ENCODE peak calls at places on chromosomes 6 and 20, in five cellular contexts. A is NCI-H1092; R is activated CD4-positive, alpha-beta T cell treated with anti-CD3 and anti-CD28 coated beads for 24 hours; L is Caki2; I is fibroblast of mammary gland. Y is an unnamed sample.

GRCh38 chr6:116251568-116252384 is 2.1 kb downstream of the TSPYL4 start:
- DNase-seq in A (no peak), R (no peak), L (no peak), I (peak; percentile 49), Y (no peak)

GRCh38 chr6:105757512-105758200 is 328.5 kb upstream of the PRDM1 start:
- DNase-seq in A (no peak), R (no peak), L (no peak), I (no peak), Y (no peak)

GRCh38 chr6:135575629-135576028 is 78.1 kb upstream of the AHI1 start:
- DNase-seq in A (no peak), R (no peak), L (no peak), I (no peak), Y (no peak)

GRCh38 chr6:70338775-70339174 is 35.9 kb upstream of the COL9A1 start:
- DNase-seq in A (no peak), R (no peak), L (no peak), I (no peak), Y (no peak)

GRCh38 chr20:64168381-64169088 is 4.3 kb downstream of the MYT1 start:
- DNase-seq in A (no peak), R (no peak), L (no peak), I (no peak), Y (no peak)

GRCh38 chr6:18154507-18155272 is at the start of gene TPMT:
- DNase-seq in A (peak; percentile 93), R (no peak), L (no peak), I (no peak), Y (no peak)

GRCh38 chr20:62354811-62355341 is 12.2 kb downstream of the LAMA5 start:
- DNase-seq in A (no peak), R (no peak), L (no peak), I (no peak), Y (no peak)

GRCh38 chr6:169786349-169786748 is 34.9 kb downstream of the ERMARD start:
- DNase-seq in A (no peak), R (no peak), L (no peak), I (no peak), Y (no peak)

GRCh38 chr20:5171074-5171789 is 44.4 kb downstream of the CDS2 start:
- DNase-seq in A (no peak), R (no peak), L (no peak), I (no peak), Y (no peak)

GRCh38 chr6:156190270-156190669 is 586.9 kb upstream of the ARID1B start:
- DNase-seq in A (peak; percentile 83), R (no peak), L (no peak), I (no peak), Y (no peak)

GRCh38 chr6:113190170-113190569 is 667.0 kb upstream of the MARCKS start:
- DNase-seq in A (no peak), R (no peak), L (no peak), I (peak; percentile 23), Y (no peak)

Y was measured in RCC 7860.